ENCODE peak calls at places on chromosomes 2 and 18, in five cellular contexts. One of them, this sample, is unnamed.

GRCh38 chr2:218168635-218169462 is 2.1 kb upstream of the CXCR1 start:
- DNase-seq in HL-60: peak
- DNase-seq in OCI-LY7: peak
- DNase-seq in Karpas-422: peak
- DNase-seq in spleen: no peak
- DNase-seq in this sample: peak

GRCh38 chr18:59141294-59142068 is 1.8 kb downstream of the SEC11C start:
- DNase-seq in HL-60: no peak
- DNase-seq in OCI-LY7: peak
- DNase-seq in Karpas-422: peak
- DNase-seq in spleen: no peak
- DNase-seq in this sample: peak

GRCh38 chr2:173459363-173459762 is 104.7 kb downstream of the CDCA7 start:
- DNase-seq in HL-60: no peak
- DNase-seq in OCI-LY7: no peak
- DNase-seq in Karpas-422: no peak
- DNase-seq in spleen: no peak
- DNase-seq in this sample: peak

GRCh38 chr2:29063646-29064372 is 10.5 kb downstream of the PCARE start:
- DNase-seq in HL-60: no peak
- DNase-seq in OCI-LY7: no peak
- DNase-seq in Karpas-422: no peak
- DNase-seq in spleen: no peak
- DNase-seq in this sample: no peak

GRCh38 chr2:104889261-104890091 is 35.6 kb downstream of the POU3F3 start:
- DNase-seq in HL-60: peak
- DNase-seq in OCI-LY7: peak
- DNase-seq in Karpas-422: no peak
- DNase-seq in spleen: no peak
- DNase-seq in this sample: no peak

GRCh38 chr2:43841949-43842865 is 3.4 kb downstream of the ABCG8 start:
- DNase-seq in HL-60: no peak
- DNase-seq in OCI-LY7: no peak
- DNase-seq in Karpas-422: no peak
- DNase-seq in spleen: no peak
- DNase-seq in this sample: no peak

GRCh38 chr2:216555274-216555673 is 56.6 kb downstream of the RPL37A start:
- DNase-seq in HL-60: peak
- DNase-seq in OCI-LY7: no peak
- DNase-seq in Karpas-422: no peak
- DNase-seq in spleen: no peak
- DNase-seq in this sample: peak

GRCh38 chr2:209719034-209719433 is 52.6 kb upstream of the UNC80 start:
- DNase-seq in HL-60: no peak
- DNase-seq in OCI-LY7: no peak
- DNase-seq in Karpas-422: no peak
- DNase-seq in spleen: no peak
- DNase-seq in this sample: no peak

GRCh38 chr2:120869036-120869435 is 133.4 kb downstream of the GLI2 start:
- DNase-seq in HL-60: no peak
- DNase-seq in OCI-LY7: no peak
- DNase-seq in Karpas-422: no peak
- DNase-seq in spleen: peak
- DNase-seq in this sample: no peak

GRCh38 chr2:144938308-144938709 is 418.4 kb upstream of the ZEB2 start:
- DNase-seq in HL-60: no peak
- DNase-seq in OCI-LY7: no peak
- DNase-seq in Karpas-422: no peak
- DNase-seq in spleen: no peak
- DNase-seq in this sample: no peak

GRCh38 chr18:68642003-68642402 is 72.9 kb downstream of the TMX3 start:
- DNase-seq in HL-60: no peak
- DNase-seq in OCI-LY7: no peak
- DNase-seq in Karpas-422: peak
- DNase-seq in spleen: no peak
- DNase-seq in this sample: no peak

GRCh38 chr2:219701847-219702634 is 74.6 kb downstream of the SLC4A3 start:
- DNase-seq in HL-60: no peak
- DNase-seq in OCI-LY7: no peak
- DNase-seq in Karpas-422: no peak
- DNase-seq in spleen: no peak
- DNase-seq in this sample: no peak

GRCh38 chr2:27209621-27210401 is 2.0 kb upstream of the ATRAID start:
- DNase-seq in HL-60: no peak
- DNase-seq in OCI-LY7: peak
- DNase-seq in Karpas-422: no peak
- DNase-seq in spleen: no peak
- DNase-seq in this sample: no peak

GRCh38 chr18:9066817-9067306 is 35.6 kb upstream of the NDUFV2 start:
- DNase-seq in HL-60: no peak
- DNase-seq in OCI-LY7: peak
- DNase-seq in Karpas-422: no peak
- DNase-seq in spleen: no peak
- DNase-seq in this sample: no peak

GRCh38 chr2:189580662-189581353 is at the start of gene SLC40A1:
- DNase-seq in HL-60: peak
- DNase-seq in OCI-LY7: no peak
- DNase-seq in Karpas-422: no peak
- DNase-seq in spleen: peak
- DNase-seq in this sample: peak

GRCh38 chr18:32333781-32334180 is 136.9 kb downstream of the GAREM1 start:
- DNase-seq in HL-60: no peak
- DNase-seq in OCI-LY7: no peak
- DNase-seq in Karpas-422: no peak
- DNase-seq in spleen: no peak
- DNase-seq in this sample: no peak

GRCh38 chr2:197201874-197202273 is 108.7 kb downstream of the ANKRD44 start:
- DNase-seq in HL-60: no peak
- DNase-seq in OCI-LY7: no peak
- DNase-seq in Karpas-422: no peak
- DNase-seq in spleen: no peak
- DNase-seq in this sample: no peak

GRCh38 chr2:86000131-86000937 is 105.4 kb downstream of the POLR1A start:
- DNase-seq in HL-60: peak
- DNase-seq in OCI-LY7: no peak
- DNase-seq in Karpas-422: no peak
- DNase-seq in spleen: peak
- DNase-seq in this sample: no peak
- H3K27ac ChIP-seq in HL-60: peak
- H3K27ac ChIP-seq in OCI-LY7: no peak
- H3K27ac ChIP-seq in Karpas-422: no peak
- H3K27ac ChIP-seq in spleen: peak
- H3K27ac ChIP-seq in this sample: no peak

GRCh38 chr2:117982376-117983033 is 31.4 kb downstream of the CCDC93 start:
- DNase-seq in HL-60: no peak
- DNase-seq in OCI-LY7: no peak
- DNase-seq in Karpas-422: no peak
- DNase-seq in spleen: peak
- DNase-seq in this sample: no peak

GRCh38 chr2:117979911-117980341 is 33.9 kb downstream of the CCDC93 start:
- DNase-seq in HL-60: peak
- DNase-seq in OCI-LY7: no peak
- DNase-seq in Karpas-422: no peak
- DNase-seq in spleen: no peak
- DNase-seq in this sample: no peak

GRCh38 chr2:117980783-117981676 is 32.8 kb downstream of the CCDC93 start:
- DNase-seq in HL-60: no peak
- DNase-seq in OCI-LY7: no peak
- DNase-seq in Karpas-422: no peak
- DNase-seq in spleen: peak
- DNase-seq in this sample: peak

GRCh38 chr2:117981810-117982209 is 32.1 kb downstream of the CCDC93 start:
- DNase-seq in HL-60: no peak
- DNase-seq in OCI-LY7: no peak
- DNase-seq in Karpas-422: no peak
- DNase-seq in spleen: no peak
- DNase-seq in this sample: no peak

DNA sequence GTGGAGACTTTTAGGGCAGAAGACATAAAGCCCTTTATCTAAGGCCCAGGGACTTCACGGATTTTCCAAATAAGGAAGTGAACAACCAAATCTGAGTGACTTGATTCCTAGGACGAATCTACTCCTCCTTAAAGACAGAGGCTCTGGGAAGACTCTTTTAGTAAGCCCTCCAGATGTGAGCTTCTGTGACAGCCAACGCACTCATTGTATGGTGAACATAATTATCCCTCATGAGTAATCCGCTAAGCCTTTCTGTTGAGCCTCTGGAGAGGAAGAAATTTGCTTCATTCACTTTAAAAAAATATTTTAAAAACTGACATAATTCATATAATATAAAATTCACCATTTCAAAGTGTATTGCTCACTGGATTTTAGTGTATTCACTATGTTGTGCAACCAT is 33.5 kb downstream of the CCDC93 start:
- DNase-seq in HL-60: no peak
- DNase-seq in OCI-LY7: no peak
- DNase-seq in Karpas-422: no peak
- DNase-seq in spleen: no peak
- DNase-seq in this sample: no peak
- H3K27ac ChIP-seq in HL-60: no peak
- H3K27ac ChIP-seq in OCI-LY7: no peak
- H3K27ac ChIP-seq in Karpas-422: no peak
- H3K27ac ChIP-seq in spleen: no peak
- H3K27ac ChIP-seq in this sample: no peak

GRCh38 chr2:234994340-234995321 is 42.8 kb downstream of the SH3BP4 start:
- DNase-seq in HL-60: no peak
- DNase-seq in OCI-LY7: peak
- DNase-seq in Karpas-422: no peak
- DNase-seq in spleen: no peak
- DNase-seq in this sample: no peak
- H3K27ac ChIP-seq in HL-60: no peak
- H3K27ac ChIP-seq in OCI-LY7: peak
- H3K27ac ChIP-seq in Karpas-422: no peak
- H3K27ac ChIP-seq in spleen: no peak
- H3K27ac ChIP-seq in this sample: peak

DNA sequence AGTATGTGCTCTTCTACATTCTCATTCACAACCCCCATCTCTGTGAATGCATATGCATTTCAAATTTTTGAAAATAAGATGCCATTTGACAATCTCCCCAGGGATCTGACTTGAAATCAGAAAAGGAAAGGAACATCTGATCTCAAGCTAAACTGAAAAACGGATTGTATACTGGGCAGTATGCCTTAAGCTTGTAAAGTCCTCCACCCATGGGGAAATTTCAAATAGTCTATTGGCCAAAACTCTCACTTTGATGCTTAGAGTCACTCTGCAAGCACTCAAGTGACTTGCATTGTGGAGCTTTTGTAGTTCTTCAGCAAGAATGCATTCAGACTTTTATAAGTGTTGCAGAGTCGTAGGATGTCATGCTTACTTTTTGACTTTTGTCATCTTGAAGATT is 22.8 kb downstream of the FAP start:
- DNase-seq in HL-60: no peak
- DNase-seq in OCI-LY7: no peak
- DNase-seq in Karpas-422: no peak
- DNase-seq in spleen: no peak
- DNase-seq in this sample: no peak
- H3K27ac ChIP-seq in HL-60: no peak
- H3K27ac ChIP-seq in OCI-LY7: no peak
- H3K27ac ChIP-seq in Karpas-422: no peak
- H3K27ac ChIP-seq in spleen: no peak
- H3K27ac ChIP-seq in this sample: no peak

GRCh38 chr18:35504996-35505395 is 7.2 kb upstream of the INO80C start:
- DNase-seq in HL-60: no peak
- DNase-seq in OCI-LY7: no peak
- DNase-seq in Karpas-422: no peak
- DNase-seq in spleen: no peak
- DNase-seq in this sample: no peak

GRCh38 chr18:35508030-35508429 is 10.3 kb upstream of the INO80C start:
- DNase-seq in HL-60: peak
- DNase-seq in OCI-LY7: no peak
- DNase-seq in Karpas-422: no peak
- DNase-seq in spleen: no peak
- DNase-seq in this sample: no peak

GRCh38 chr18:35507192-35507591 is 9.4 kb upstream of the INO80C start:
- DNase-seq in HL-60: no peak
- DNase-seq in OCI-LY7: no peak
- DNase-seq in Karpas-422: no peak
- DNase-seq in spleen: no peak
- DNase-seq in this sample: no peak

GRCh38 chr18:35507623-35508022 is 9.9 kb upstream of the INO80C start:
- DNase-seq in HL-60: no peak
- DNase-seq in OCI-LY7: no peak
- DNase-seq in Karpas-422: no peak
- DNase-seq in spleen: no peak
- DNase-seq in this sample: no peak

DNA sequence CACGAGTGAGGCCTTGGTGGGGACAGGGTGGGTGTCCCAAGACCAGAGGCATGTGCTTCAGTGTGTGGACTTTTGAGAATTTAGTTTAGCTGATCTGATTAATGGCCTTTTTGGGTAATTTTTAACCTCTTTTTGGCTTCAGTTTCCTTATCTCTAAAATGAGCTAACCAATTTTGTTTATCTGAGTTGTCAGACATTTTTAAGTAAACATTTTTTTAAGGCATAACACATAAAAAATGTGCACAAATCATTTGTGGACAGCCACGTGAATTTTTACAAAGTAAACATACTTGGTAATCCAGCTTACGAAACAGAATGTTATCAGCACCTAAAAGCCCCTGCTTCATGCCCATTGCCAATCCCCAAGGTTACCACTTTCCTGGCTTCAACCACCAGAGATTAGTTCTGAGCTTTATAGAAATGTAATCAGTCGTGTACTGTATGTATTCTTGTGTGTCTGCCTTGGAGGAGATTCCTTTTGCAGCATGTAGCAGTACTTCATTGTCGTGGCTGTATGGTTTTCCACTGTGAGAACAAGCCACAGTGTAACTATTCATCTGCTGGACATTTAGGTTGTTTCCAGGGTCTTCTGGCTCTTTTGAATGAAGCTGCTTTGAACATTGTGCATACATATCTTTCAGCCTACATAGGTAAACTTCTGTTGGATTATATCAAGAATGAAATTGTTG is 8.4 kb upstream of the INO80C start:
- DNase-seq in HL-60: no peak
- DNase-seq in OCI-LY7: no peak
- DNase-seq in Karpas-422: no peak
- DNase-seq in spleen: no peak
- DNase-seq in this sample: no peak
- H3K27ac ChIP-seq in HL-60: no peak
- H3K27ac ChIP-seq in OCI-LY7: no peak
- H3K27ac ChIP-seq in Karpas-422: no peak
- H3K27ac ChIP-seq in spleen: no peak
- H3K27ac ChIP-seq in this sample: no peak

GRCh38 chr18:63317982-63318881 is 1.3 kb downstream of the BCL2 start:
- DNase-seq in HL-60: peak
- DNase-seq in OCI-LY7: no peak
- DNase-seq in Karpas-422: peak
- DNase-seq in spleen: peak
- DNase-seq in this sample: no peak
- H3K27ac ChIP-seq in HL-60: peak
- H3K27ac ChIP-seq in OCI-LY7: no peak
- H3K27ac ChIP-seq in Karpas-422: peak
- H3K27ac ChIP-seq in spleen: peak
- H3K27ac ChIP-seq in this sample: peak

This sample was measured in caudate nucleus.